ENCODE peak calls at places on chromosome 1, in four cellular contexts. B is caudate nucleus; P is stimulated activated CD4-positive, alpha-beta T cell treated with anti-CD3 and anti-CD28 coated beads, Interleukin-1b, Interleukin-23, amount 100 ng/mL, for 4 hours; J is naive B cell. U is an unnamed sample.

GRCh38 chr1:101781437-101781836 is 215.3 kb downstream of the OLFM3 start:
- DNase-seq in B (no peak), P (no peak), J (no peak), U (no peak)

GRCh38 chr1:201763439-201764140 is 65.4 kb upstream of the IPO9 start:
- DNase-seq in P (no peak), J (no peak), B (no peak), U (no peak)

GRCh38 chr1:2604156-2604853 is 17.7 kb downstream of the PRXL2B start:
- DNase-seq in P (no peak), J (no peak), B (no peak), U (no peak)

GRCh38 chr1:94559921-94560320 is 18.4 kb upstream of the F3 start:
- DNase-seq in P (no peak), J (no peak), B (no peak), U (no peak)

GRCh38 chr1:109661391-109661790 is 5.5 kb downstream of the GSTM4 start:
- DNase-seq in J (no peak), P (no peak), B (no peak), U (no peak)

GRCh38 chr1:31801450-31801849 is 14.4 kb downstream of the SPOCD1 start:
- DNase-seq in P (no peak), J (no peak), B (no peak), U (no peak)

GRCh38 chr1:153857505-153857904 is 65.3 kb downstream of the GATAD2B start:
- DNase-seq in P (no peak), J (no peak), B (no peak), U (no peak)

GRCh38 chr1:209789245-209789644 is 4.9 kb upstream of the C1orf74 start:
- DNase-seq in B (no peak), J (no peak), P (no peak), U (no peak)

GRCh38 chr1:111497592-111497991 is 5.8 kb downstream of the ADORA3 start:
- DNase-seq in P (no peak), J (no peak), B (no peak), U (no peak)

GRCh38 chr1:31588751-31589515 is 12.6 kb downstream of the TINAGL1 start:
- DNase-seq in B (no peak), P (no peak), J (no peak), U (no peak)

GRCh38 chr1:236808564-236809130 is 13.6 kb downstream of the MTR start:
- DNase-seq in J (no peak), P (no peak), B (no peak), U (no peak)

GRCh38 chr1:152486400-152487006 is 24.1 kb upstream of the LCE5A start:
- DNase-seq in B (no peak), P (no peak), J (no peak), U (no peak)

GRCh38 chr1:9115656-9116205 is 13.2 kb downstream of the GPR157 start:
- DNase-seq in J (no peak), P (no peak), B (no peak), U (no peak)

GRCh38 chr1:83632906-83633305 is 366.0 kb downstream of the TTLL7 start:
- DNase-seq in B (no peak), P (no peak), J (no peak), U (no peak)

GRCh38 chr1:1337793-1338147 is 6.7 kb downstream of the TAS1R3 start:
- DNase-seq in J (no peak), P (peak; percentile 23), B (no peak), U (no peak)

GRCh38 chr1:153352523-153352922 is 3.9 kb upstream of the PGLYRP4 start:
- DNase-seq in J (peak; percentile 32), B (peak; percentile 17), P (peak; percentile 51), U (no peak)

GRCh38 chr1:54953846-54954245 is 26.6 kb upstream of the TMEM61 start:
- DNase-seq in P (no peak), B (no peak), J (no peak), U (no peak)

GRCh38 chr1:17120483-17120882 is 1.2 kb upstream of the PADI2 start:
- DNase-seq in P (no peak), B (no peak), J (no peak), U (no peak)

GRCh38 chr1:87404306-87404705 is 75.6 kb downstream of the LMO4 start:
- DNase-seq in J (no peak), B (no peak), P (no peak), U (no peak)

GRCh38 chr1:9787702-9788101 is 36.1 kb downstream of the CLSTN1 start:
- DNase-seq in P (peak; percentile 25), B (no peak), J (peak; percentile 78), U (no peak)

GRCh38 chr1:11487196-11487751 is 8.3 kb downstream of the DISP3 start:
- DNase-seq in P (no peak), J (no peak), B (no peak), U (no peak)

GRCh38 chr1:90580176-90580575 is 136.9 kb downstream of the BARHL2 start:
- DNase-seq in P (no peak), B (no peak), J (no peak), U (no peak)

GRCh38 chr1:206892351-206892984 is 4.8 kb upstream of the IL24 start:
- DNase-seq in B (no peak), P (no peak), J (no peak), U (no peak)

GRCh38 chr1:93874025-93874651 is 4.9 kb downstream of the DNTTIP2 start:
- DNase-seq in J (peak; percentile 12), B (no peak), P (no peak), U (no peak)

GRCh38 chr1:65948609-65949229 is 156.0 kb downstream of the PDE4B start:
- DNase-seq in J (no peak), P (no peak), B (no peak), U (no peak)

GRCh38 chr1:108125312-108126138 is 74.6 kb downstream of the SLC25A24 start:
- DNase-seq in B (peak; percentile 23), P (peak; percentile 55), J (peak; percentile 68), U (peak; percentile 26)

GRCh38 chr1:179744401-179745130 is 1.5 kb downstream of the FAM163A start:
- DNase-seq in P (no peak), J (no peak), B (no peak), U (no peak)

GRCh38 chr1:77639056-77639455 is 43.4 kb downstream of the ZZZ3 start:
- DNase-seq in B (no peak), P (no peak), J (no peak), U (peak; percentile 20)

GRCh38 chr1:77536813-77537212 is 145.6 kb downstream of the ZZZ3 start:
- DNase-seq in B (no peak), J (no peak), P (no peak), U (peak; percentile 86)

GRCh38 chr1:9106286-9106685 is 22.6 kb downstream of the GPR157 start:
- DNase-seq in B (no peak), P (no peak), J (no peak), U (no peak)

GRCh38 chr1:199550384-199551067 is 477.0 kb upstream of the NR5A2 start:
- DNase-seq in P (no peak), J (no peak), B (no peak), U (no peak)

GRCh38 chr1:23478896-23479790 is 4.8 kb downstream of the ASAP3 start:
- DNase-seq in P (no peak), J (no peak), B (no peak), U (no peak)